ENCODE peak calls at places on chromosomes 1 and 21, in five cellular contexts. I is mucosa of descending colon, H is WERI-Rb-1, E is cardiac fibroblast, O is keratinocyte. T is an unnamed sample.

GRCh38 chr1:192489748-192490147 is 85.8 kb upstream of the RGS1 start:
- DNase-seq in I (peak), H (no peak), E (peak), O (no peak), T (peak)

GRCh38 chr1:233281711-233282581 is 13.6 kb downstream of the PCNX2 start:
- DNase-seq in I (no peak), H (no peak), E (peak), O (no peak), T (no peak)

GRCh38 chr1:58893257-58893869 is 109.5 kb upstream of the JUN start:
- DNase-seq in I (peak), H (no peak), E (peak), O (no peak), T (no peak)

GRCh38 chr1:172244865-172245264 is 175.6 kb upstream of the C1orf105 start:
- DNase-seq in I (no peak), H (no peak), E (no peak), O (no peak), T (no peak)

GRCh38 chr1:204079608-204079999 is 6.7 kb downstream of the SOX13 start:
- DNase-seq in I (no peak), H (no peak), E (no peak), O (no peak), T (no peak)

GRCh38 chr1:31239653-31240241 is at the start of gene NKAIN1:
- DNase-seq in I (peak), H (peak), E (peak), O (no peak), T (no peak)

GRCh38 chr1:196148367-196148970 is 459.8 kb downstream of the KCNT2 start:
- DNase-seq in I (no peak), H (no peak), E (peak), O (no peak), T (peak)

GRCh38 chr1:116732726-116733125 is 21.5 kb upstream of the CD2 start:
- DNase-seq in I (no peak), H (no peak), E (no peak), O (no peak), T (no peak)

GRCh38 chr21:31008355-31008754 is 29.9 kb downstream of the KRTAP19-8 start:
- DNase-seq in I (no peak), H (no peak), E (no peak), O (no peak), T (no peak)

GRCh38 chr21:29189358-29189757 is 58.9 kb downstream of the MAP3K7CL start:
- DNase-seq in I (no peak), H (no peak), E (peak), O (no peak), T (peak)

GRCh38 chr1:201310986-201311355 is 27.7 kb downstream of the PKP1 start:
- DNase-seq in I (peak), H (no peak), E (peak), O (peak), T (no peak)

GRCh38 chr1:201310251-201310985 is 27.1 kb downstream of the PKP1 start:
- DNase-seq in I (no peak), H (no peak), E (no peak), O (no peak), T (no peak)

GRCh38 chr1:201311356-201312011 is 28.2 kb downstream of the PKP1 start:
- DNase-seq in I (no peak), H (no peak), E (no peak), O (peak), T (no peak)

GRCh38 chr1:201307760-201308499 is 24.6 kb downstream of the PKP1 start:
- DNase-seq in I (peak), H (no peak), E (no peak), O (no peak), T (no peak)

GRCh38 chr1:201309420-201309819 is 26.1 kb downstream of the PKP1 start:
- DNase-seq in I (peak), H (peak), E (peak), O (no peak), T (peak)
- TF ChIP-seq CTCF in I (no peak), H (peak), E (no peak), O (peak), T (no peak)

GRCh38 chr1:183926978-183927377 is 110.5 kb downstream of the COLGALT2 start:
- DNase-seq in I (no peak), H (no peak), E (peak), O (no peak), T (no peak)

GRCh38 chr1:183925947-183926346 is 111.6 kb downstream of the COLGALT2 start:
- DNase-seq in I (no peak), H (no peak), E (no peak), O (no peak), T (no peak)

GRCh38 chr1:183920651-183921050 is 115.7 kb downstream of the RGL1 start:
- DNase-seq in I (no peak), H (no peak), E (no peak), O (no peak), T (no peak)

GRCh38 chr1:183918589-183918988 is 113.7 kb downstream of the RGL1 start:
- DNase-seq in I (no peak), H (peak), E (no peak), O (no peak), T (no peak)

DNA sequence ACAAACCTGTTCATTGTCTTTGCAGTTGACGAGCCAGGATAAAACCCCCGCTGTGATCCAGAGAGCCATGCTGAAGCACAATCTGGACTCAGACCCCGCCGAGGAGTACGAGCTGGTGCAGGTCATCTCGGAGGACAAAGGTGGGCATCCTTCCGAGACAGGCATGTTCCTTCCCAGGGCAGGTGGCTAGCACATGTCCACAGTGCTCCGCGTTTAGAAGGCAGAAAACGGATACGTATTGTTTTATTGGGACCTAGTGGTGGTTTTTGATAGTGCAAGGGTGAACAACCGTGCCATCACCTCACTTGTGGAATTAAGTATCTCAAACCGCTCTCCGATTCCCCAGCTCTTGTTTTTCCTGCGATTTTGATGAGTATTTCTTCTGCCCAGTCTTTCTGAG is 115.3 kb downstream of the COLGALT2 start:
- DNase-seq in I (no peak), H (no peak), E (no peak), O (no peak), T (no peak)
- TF ChIP-seq CTCF in I (no peak), H (peak), E (peak), O (peak), T (peak)

GRCh38 chr1:51044834-51045233 is 57.2 kb upstream of the C1orf185 start:
- DNase-seq in I (no peak), H (no peak), E (peak), O (no peak), T (peak)
- TF ChIP-seq CTCF in I (no peak), H (no peak), E (no peak), O (no peak), T (peak)

DNA sequence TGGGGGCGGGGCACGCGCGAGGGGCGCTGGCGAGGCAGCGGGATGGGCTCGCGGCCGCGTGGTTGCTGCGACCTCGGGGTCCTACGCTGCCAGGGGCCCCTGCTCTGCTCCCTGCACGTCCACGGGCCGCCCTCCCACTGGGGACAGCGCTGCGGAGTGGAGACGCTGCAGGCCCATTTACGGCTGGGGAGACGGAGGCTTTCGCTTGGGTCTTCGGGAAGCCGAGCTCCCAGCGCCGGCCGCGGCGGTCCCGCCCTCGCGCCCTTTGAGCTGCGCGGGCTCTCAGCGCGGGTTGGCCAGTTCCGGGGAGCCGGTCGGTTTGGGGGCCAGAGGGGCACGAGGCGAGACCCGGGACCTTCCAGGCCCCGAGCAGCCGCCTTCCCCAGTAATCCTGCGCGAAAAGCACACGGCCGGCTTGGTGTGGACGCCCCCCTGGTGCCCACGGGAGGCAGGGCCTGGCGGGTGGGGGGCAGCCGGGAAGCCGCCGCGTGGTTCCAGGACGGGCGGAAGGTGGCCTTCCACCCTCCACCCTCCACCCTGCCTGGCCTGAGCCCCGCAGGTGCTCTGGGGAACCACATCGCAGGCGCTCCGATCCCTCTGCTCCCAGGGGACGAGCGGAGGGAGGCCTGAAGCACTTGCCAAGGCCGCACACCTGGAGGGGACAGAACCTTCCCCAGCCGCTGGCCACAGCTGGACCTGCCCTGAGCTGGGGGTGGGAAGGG is 570 bp upstream of the PEX10 start:
- DNase-seq in I (peak), H (no peak), E (no peak), O (no peak), T (no peak)
- TF ChIP-seq CTCF in I (no peak), H (peak), E (no peak), O (no peak), T (peak)

DNA sequence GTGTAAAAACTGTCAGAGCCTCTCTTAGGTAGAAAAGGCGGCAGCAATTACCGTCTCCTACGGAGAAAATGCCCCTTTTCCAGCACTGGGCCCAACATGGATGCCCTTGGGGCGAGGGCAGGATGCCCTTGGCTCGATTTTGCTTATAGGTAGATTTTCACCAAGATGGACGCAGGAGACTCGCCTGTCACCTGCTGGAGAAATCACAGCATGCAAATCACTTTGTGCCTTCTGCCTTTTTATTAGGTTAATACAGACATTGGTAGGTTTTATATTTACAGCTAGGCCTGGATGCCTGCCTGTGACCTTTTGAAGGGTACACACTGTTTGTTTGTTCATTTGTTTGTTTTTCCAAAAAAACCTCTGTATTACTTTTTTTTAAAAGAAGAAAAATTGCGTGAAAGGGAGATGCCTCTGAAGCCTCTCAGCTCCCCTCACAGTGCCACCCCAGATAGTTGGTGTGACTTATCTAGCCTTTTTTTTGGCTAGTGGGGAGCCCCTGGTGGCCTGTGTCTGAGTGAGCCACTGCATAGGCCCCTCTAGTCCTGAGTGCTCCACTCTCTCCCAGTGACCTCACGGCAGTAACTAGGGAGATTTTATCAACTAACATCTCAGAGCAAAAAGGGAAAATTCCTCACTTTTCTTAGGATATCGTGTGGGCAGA is 2.5 kb downstream of the ATP1B1 start:
- DNase-seq in I (peak), H (no peak), E (peak), O (no peak), T (peak)
- TF ChIP-seq CTCF in I (no peak), H (no peak), E (peak), O (no peak), T (peak)

T was measured in HFFc6.